ENCODE peak calls at places on chromosomes 16 and 17, in five cellular contexts. Y is PC-3, J is GM23338, E is SK-N-SH, O is MM.1S. G is an unnamed sample.
A peak's percentile ranks its signal among the peaks of the same experiment; 100 is the strongest.

GRCh38 chr16:48963306-48963705 is 318.3 kb downstream of the CBLN1 start:
- DNase-seq in Y (peak; percentile 85), J (no peak), E (no peak), O (no peak), G (no peak)

GRCh38 chr16:81210807-81211206 is 27.7 kb upstream of the BCO1 start:
- DNase-seq in Y (no peak), J (no peak), E (no peak), O (no peak), G (no peak)

GRCh38 chr16:48489376-48489775 is 104.2 kb upstream of the SIAH1 start:
- DNase-seq in Y (no peak), J (no peak), E (no peak), O (no peak), G (no peak)

GRCh38 chr17:82212331-82213250 is at the start of gene CCDC57:
- DNase-seq in Y (peak; percentile 76), J (peak; percentile 83), E (peak; percentile 99), O (peak; percentile 77), G (peak; percentile 76)

GRCh38 chr16:48409839-48410610 is 24.8 kb upstream of the SIAH1 start:
- DNase-seq in Y (peak; percentile 76), J (no peak), E (no peak), O (no peak), G (peak; percentile 65)

GRCh38 chr16:9813665-9814064 is 368.6 kb downstream of the GRIN2A start:
- DNase-seq in Y (no peak), J (no peak), E (no peak), O (no peak), G (no peak)

GRCh38 chr16:58684001-58684353 is 593 bp downstream of the SLC38A7 start:
- DNase-seq in Y (peak; percentile 4), J (no peak), E (no peak), O (no peak), G (peak; percentile 5)

GRCh38 chr17:33151565-33151964 is 141.5 kb downstream of the ASIC2 start:
- DNase-seq in Y (no peak), J (no peak), E (no peak), O (no peak), G (no peak)

GRCh38 chr17:7912927-7913524 is 3.1 kb downstream of the RNF227 start:
- DNase-seq in Y (peak; percentile 73), J (peak; percentile 84), E (peak; percentile 76), O (peak; percentile 83), G (peak; percentile 61)

DNA sequence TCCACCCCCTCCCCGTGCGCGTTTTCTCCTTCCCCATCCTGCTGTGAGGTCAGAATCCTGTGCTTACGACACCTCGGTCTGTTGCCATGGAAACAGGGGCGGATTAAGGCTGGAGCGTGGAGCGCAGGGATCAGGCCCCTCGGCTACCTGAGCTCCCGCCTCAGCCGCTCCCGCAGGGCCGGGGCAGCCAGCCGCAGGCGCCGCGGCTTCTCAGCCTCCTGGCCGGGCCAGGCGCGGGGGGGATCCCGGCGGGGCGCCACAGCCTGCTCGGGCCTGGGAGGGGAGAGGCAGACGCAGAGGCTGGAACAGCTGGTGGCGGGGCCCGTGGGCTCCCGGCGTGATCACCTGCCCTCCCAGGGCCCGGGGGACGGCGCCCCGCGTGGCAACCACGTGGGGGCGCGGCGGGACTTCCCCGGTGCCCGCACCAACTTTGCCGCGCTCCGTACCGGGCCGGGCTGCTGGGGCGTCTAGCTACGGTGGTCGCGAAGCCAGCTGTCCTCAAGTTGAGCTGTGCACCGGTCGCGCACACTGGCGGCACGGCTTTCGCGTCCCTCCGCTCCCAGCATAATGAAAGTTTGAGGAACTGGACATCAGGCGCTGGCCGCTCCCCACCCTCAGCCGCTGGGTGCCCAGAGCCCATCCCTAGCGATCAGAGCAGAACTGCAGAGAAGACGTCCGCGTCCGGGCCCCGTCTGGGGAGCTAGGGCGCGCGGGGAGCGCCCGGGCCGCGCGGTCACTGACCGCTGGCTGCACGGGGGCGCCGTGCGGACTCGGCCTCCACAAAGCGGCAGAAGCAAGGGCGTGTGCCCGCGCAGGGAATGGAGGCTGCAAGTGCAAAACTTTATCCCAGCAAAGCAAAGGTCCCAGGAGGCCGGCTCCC is 1.2 kb downstream of the RTN4RL1 start:
- DNase-seq in Y (peak; percentile 53), J (peak; percentile 96), E (peak; percentile 76), O (no peak), G (peak; percentile 35)
- TF ChIP-seq CTCF in Y (peak; percentile 22), J (no peak), E (no peak), O (no peak), G (no peak)

DNA sequence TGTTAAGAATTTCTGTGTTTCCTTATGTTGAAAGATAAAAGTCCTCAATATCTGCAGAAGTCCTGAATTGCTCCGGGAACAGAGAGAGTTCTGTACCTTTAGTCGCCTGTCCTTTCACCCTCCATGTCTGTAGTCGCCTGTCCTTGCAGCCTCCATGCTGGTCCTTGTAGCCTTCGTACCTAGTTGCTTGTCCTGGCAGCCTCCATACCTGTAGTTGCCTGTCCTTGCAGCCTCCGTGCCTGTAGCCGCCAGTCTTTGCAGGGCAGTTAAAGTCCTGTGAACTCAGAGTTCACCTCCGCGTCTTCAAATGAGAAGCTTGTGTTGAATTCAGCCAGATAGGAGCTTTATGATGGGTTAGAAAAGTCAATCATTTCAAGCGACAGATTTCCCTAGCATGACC is 19.5 kb upstream of the ITGAX start:
- DNase-seq in Y (no peak), J (no peak), E (no peak), O (no peak), G (no peak)
- H3K9me2 ChIP-seq in Y (no peaks in the 10 kb centered on the region), J (no peaks in the 10 kb centered on the region), E (no peaks in the 10 kb centered on the region), O (no peaks in the 10 kb centered on the region), G (no peaks in the 10 kb centered on the region)

DNA sequence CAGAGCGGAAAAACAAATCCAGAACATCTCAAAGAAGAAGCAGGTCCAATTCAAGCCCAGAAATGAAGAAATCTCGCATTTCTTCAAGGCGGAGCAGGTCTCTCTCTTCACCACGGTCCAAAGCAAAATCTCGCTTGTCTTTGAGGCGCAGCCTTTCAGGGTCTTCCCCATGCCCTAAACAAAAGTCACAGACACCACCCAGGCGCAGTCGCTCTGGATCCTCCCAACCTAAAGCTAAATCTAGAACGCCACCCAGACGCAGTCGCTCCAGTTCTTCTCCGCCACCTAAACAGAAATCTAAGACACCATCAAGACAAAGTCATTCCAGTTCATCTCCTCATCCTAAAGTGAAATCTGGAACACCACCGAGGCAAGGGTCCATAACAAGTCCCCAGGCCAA is 10.3 kb downstream of the SRRM2 start:
- DNase-seq in Y (no peak), J (no peak), E (no peak), O (no peak), G (no peak)
- H3F3A ChIP-seq in Y (no peaks in the 10 kb centered on the region), J (peaks cover 74% of the 10 kb centered on the region), E (peaks cover 16% of the 10 kb centered on the region), O (peaks cover 2% of the 10 kb centered on the region), G (peaks cover 85% of the 10 kb centered on the region)

GRCh38 chr17:71759422-71760060 is 361.3 kb upstream of the SOX9 start:
- DNase-seq in Y (no peak), J (no peak), E (no peak), O (peak; percentile 69), G (no peak)

GRCh38 chr17:71762526-71762925 is 358.3 kb upstream of the SOX9 start:
- DNase-seq in Y (no peak), J (no peak), E (no peak), O (no peak), G (no peak)

GRCh38 chr17:71757956-71758355 is 362.9 kb upstream of the SOX9 start:
- DNase-seq in Y (no peak), J (no peak), E (no peak), O (no peak), G (no peak)

GRCh38 chr17:71757156-71757555 is 363.7 kb upstream of the SOX9 start:
- DNase-seq in Y (no peak), J (no peak), E (peak; percentile 31), O (no peak), G (no peak)

DNA sequence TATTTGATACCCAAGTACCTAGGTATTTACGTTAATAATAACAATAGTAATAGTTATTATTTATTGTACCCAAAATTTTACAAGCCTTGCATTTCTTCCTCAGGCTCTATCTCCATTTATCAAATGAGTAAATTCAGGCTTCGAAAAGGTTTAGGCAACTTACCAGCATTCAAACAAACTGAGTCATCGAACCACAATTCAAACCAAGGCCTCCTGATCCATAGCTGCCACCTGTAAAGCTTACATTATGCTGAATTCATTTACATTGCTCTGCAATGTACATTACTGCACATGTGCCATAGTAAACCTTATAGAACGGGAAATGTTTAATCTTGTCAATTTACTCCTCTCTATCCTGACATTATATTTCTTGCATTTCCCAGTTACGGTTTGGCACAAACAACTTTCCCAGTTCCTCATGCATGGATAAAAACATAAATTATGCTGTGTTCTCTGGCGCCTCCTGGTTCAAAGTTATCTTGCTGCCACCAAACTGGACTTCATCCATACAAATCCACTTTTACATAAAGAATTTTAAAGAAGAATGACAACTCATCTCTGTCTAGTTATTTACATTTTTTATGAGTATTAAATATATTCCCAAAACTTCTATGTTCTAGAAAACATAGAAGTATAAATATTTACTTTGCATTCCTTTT is 360.6 kb upstream of the SOX9 start:
- DNase-seq in Y (peak; percentile 93), J (no peak), E (no peak), O (no peak), G (no peak)
- TF ChIP-seq CTCF in Y (peak; percentile 73), J (peak; percentile 33), E (peak; percentile 38), O (no peak), G (peak; percentile 17)

GRCh38 chr16:89150981-89151380 is 20.6 kb upstream of the CDH15 start:
- DNase-seq in Y (no peak), J (no peak), E (peak; percentile 89), O (no peak), G (no peak)
- H3K9me2 ChIP-seq in Y (no peaks in the 10 kb centered on the region), J (no peaks in the 10 kb centered on the region), E (no peaks in the 10 kb centered on the region), O (no peaks in the 10 kb centered on the region), G (no peaks in the 10 kb centered on the region)

DNA sequence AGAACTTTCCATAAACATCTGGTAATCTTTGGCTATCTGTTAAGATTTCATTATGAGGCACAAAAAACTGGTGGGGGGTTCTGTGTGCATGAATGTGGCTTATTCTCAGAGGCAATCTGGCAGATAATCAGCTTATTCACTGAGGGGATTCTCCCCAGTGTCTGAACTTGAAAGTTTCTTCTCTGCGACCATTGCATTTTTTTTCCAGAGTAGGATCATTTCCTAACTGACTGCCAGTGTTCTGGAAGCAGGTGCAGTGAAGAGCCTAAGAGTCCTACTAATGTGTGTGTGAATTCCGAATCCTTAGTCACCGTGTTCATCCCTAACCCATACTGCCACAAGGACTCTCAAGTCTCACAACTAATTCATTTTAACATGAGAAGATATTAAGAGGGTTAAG is 64.9 kb upstream of the LRRC37A3 start:
- DNase-seq in Y (no peak), J (no peak), E (no peak), O (no peak), G (no peak)
- H3F3A ChIP-seq in Y (peaks cover 4% of the 10 kb centered on the region), J (no peaks in the 10 kb centered on the region), E (peaks cover 8% of the 10 kb centered on the region), O (peaks cover 32% of the 10 kb centered on the region), G (peaks cover 19% of the 10 kb centered on the region)

DNA sequence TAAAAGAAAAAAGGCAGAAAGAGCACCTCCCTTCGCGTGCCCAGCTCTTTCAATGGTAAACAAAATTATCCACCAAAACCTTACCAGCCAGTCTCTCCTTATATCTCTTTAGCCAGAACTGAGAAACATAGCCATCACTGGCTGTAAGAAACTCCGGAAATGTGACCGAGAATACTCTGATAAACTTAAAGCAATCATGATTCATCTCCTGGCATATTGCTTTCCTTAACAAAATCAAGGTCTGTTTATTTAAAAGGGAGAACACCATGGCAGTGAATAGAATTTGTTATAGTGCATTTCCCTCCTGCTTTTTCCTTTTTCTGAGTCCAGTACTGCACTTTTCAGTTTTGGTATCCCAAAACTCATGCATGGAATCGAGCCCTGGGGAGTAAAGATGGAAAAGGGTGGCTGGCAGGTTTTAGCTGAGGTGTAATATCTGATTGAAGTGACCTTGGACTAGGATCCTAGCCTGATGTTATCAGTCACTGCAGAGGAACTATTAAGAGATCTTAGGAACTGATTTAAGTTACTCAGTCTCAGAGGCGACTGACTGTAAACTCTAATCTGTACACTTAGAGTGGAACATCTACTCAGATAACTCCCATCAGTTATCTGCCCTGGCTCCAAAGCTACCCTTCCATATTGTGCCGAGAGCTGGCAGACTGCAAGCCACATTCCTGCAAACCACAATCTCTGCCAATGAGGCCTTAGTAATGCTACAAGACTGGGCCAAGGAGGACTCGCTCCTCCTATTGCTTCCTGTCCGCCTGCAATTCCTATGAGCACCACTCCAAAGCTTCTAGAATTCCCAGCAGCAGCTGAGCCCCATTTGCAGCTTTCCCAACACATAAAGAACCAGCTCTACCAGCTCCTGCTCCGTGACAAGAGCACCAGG is 7.4 kb upstream of the COX10 start:
- DNase-seq in Y (peak; percentile 93), J (peak; percentile 7), E (no peak), O (no peak), G (peak; percentile 74)
- TF ChIP-seq CTCF in Y (no peak), J (no peak), E (peak; percentile 19), O (no peak), G (no peak)